ENCODE peak calls at places on chromosome 4, in four cellular contexts. One of them, this sample, is unnamed.

GRCh38 chr4:112854420-112854819 is 195.0 kb upstream of the ANK2 start:
- DNase-seq in aorta: no peak
- DNase-seq in H7: no peak
- DNase-seq in CD8-positive, alpha-beta memory T cell: no peak
- DNase-seq in this sample: no peak

GRCh38 chr4:173168396-173169177 is at the start of gene GALNT7:
- DNase-seq in aorta: peak; percentile 81
- DNase-seq in H7: peak; percentile 95
- DNase-seq in CD8-positive, alpha-beta memory T cell: peak; percentile 55
- DNase-seq in this sample: peak; percentile 53

GRCh38 chr4:151325320-151326246 is at the start of gene SH3D19:
- DNase-seq in aorta: peak; percentile 78
- DNase-seq in H7: peak; percentile 80
- DNase-seq in CD8-positive, alpha-beta memory T cell: no peak
- DNase-seq in this sample: peak; percentile 63

GRCh38 chr4:31328921-31329320 is 608.8 kb downstream of the PCDH7 start:
- DNase-seq in aorta: no peak
- DNase-seq in H7: no peak
- DNase-seq in CD8-positive, alpha-beta memory T cell: no peak
- DNase-seq in this sample: peak; percentile 12

GRCh38 chr4:174423257-174423944 is 98.9 kb downstream of the HPGD start:
- DNase-seq in aorta: peak; percentile 51
- DNase-seq in H7: no peak
- DNase-seq in CD8-positive, alpha-beta memory T cell: no peak
- DNase-seq in this sample: peak; percentile 76

GRCh38 chr4:123826896-123827295 is 430.3 kb downstream of the SPRY1 start:
- DNase-seq in aorta: no peak
- DNase-seq in H7: no peak
- DNase-seq in CD8-positive, alpha-beta memory T cell: no peak
- DNase-seq in this sample: peak; percentile 94

GRCh38 chr4:161336621-161337020 is 827.2 kb downstream of the FSTL5 start:
- DNase-seq in aorta: no peak
- DNase-seq in H7: no peak
- DNase-seq in CD8-positive, alpha-beta memory T cell: no peak
- DNase-seq in this sample: no peak

GRCh38 chr4:119525771-119526712 is 102.6 kb downstream of the PDE5A start:
- DNase-seq in aorta: no peak
- DNase-seq in H7: no peak
- DNase-seq in CD8-positive, alpha-beta memory T cell: no peak
- DNase-seq in this sample: no peak

GRCh38 chr4:15003441-15003890 is 1.2 kb downstream of the CPEB2 start:
- DNase-seq in aorta: peak; percentile 75
- DNase-seq in H7: peak; percentile 74
- DNase-seq in CD8-positive, alpha-beta memory T cell: peak; percentile 66
- DNase-seq in this sample: peak; percentile 52

GRCh38 chr4:140251566-140251965 is 97.6 kb upstream of the MAML3 start:
- DNase-seq in aorta: no peak
- DNase-seq in H7: no peak
- DNase-seq in CD8-positive, alpha-beta memory T cell: no peak
- DNase-seq in this sample: no peak

GRCh38 chr4:128858875-128859696 is 49.6 kb downstream of the JADE1 start:
- DNase-seq in aorta: peak; percentile 56
- DNase-seq in H7: no peak
- DNase-seq in CD8-positive, alpha-beta memory T cell: no peak
- DNase-seq in this sample: peak; percentile 88

GRCh38 chr4:17173300-17173699 is 274.9 kb upstream of the LDB2 start:
- DNase-seq in aorta: no peak
- DNase-seq in H7: peak; percentile 52
- DNase-seq in CD8-positive, alpha-beta memory T cell: no peak
- DNase-seq in this sample: no peak

GRCh38 chr4:28357985-28358384 is 1497.3 kb downstream of the STIM2 start:
- DNase-seq in aorta: no peak
- DNase-seq in H7: peak; percentile 1
- DNase-seq in CD8-positive, alpha-beta memory T cell: no peak
- DNase-seq in this sample: peak; percentile 37

GRCh38 chr4:25378130-25378743 is 1.2 kb downstream of the ANAPC4 start:
- DNase-seq in aorta: no peak
- DNase-seq in H7: peak; percentile 29
- DNase-seq in CD8-positive, alpha-beta memory T cell: no peak
- DNase-seq in this sample: no peak

GRCh38 chr4:76960014-76960413 is 10.5 kb downstream of the SEPTIN11 start:
- DNase-seq in aorta: no peak
- DNase-seq in H7: no peak
- DNase-seq in CD8-positive, alpha-beta memory T cell: no peak
- DNase-seq in this sample: no peak

GRCh38 chr4:52578951-52579350 is 80.2 kb downstream of the USP46 start:
- DNase-seq in aorta: no peak
- DNase-seq in H7: no peak
- DNase-seq in CD8-positive, alpha-beta memory T cell: no peak
- DNase-seq in this sample: no peak

GRCh38 chr4:41209187-41209586 is 5.2 kb downstream of the APBB2 start:
- DNase-seq in aorta: peak; percentile 53
- DNase-seq in H7: no peak
- DNase-seq in CD8-positive, alpha-beta memory T cell: no peak
- DNase-seq in this sample: peak; percentile 32

GRCh38 chr4:104493071-104493831 is 1.4 kb downstream of the CXXC4 start:
- DNase-seq in aorta: no peak
- DNase-seq in H7: peak; percentile 9
- DNase-seq in CD8-positive, alpha-beta memory T cell: no peak
- DNase-seq in this sample: no peak

GRCh38 chr4:67871867-67872266 is 11.9 kb downstream of the TMPRSS11D start:
- DNase-seq in aorta: no peak
- DNase-seq in H7: peak; percentile 27
- DNase-seq in CD8-positive, alpha-beta memory T cell: no peak
- DNase-seq in this sample: peak; percentile 69

GRCh38 chr4:609400-610050 is 15.8 kb upstream of the PDE6B start:
- DNase-seq in aorta: no peak
- DNase-seq in H7: peak; percentile 55
- DNase-seq in CD8-positive, alpha-beta memory T cell: no peak
- DNase-seq in this sample: no peak

GRCh38 chr4:155426953-155427352 is 50.2 kb upstream of the MAP9 start:
- DNase-seq in aorta: no peak
- DNase-seq in H7: peak; percentile 50
- DNase-seq in CD8-positive, alpha-beta memory T cell: no peak
- DNase-seq in this sample: no peak

GRCh38 chr4:122898370-122899150 is 23.8 kb downstream of the NUDT6 start:
- DNase-seq in aorta: no peak
- DNase-seq in H7: no peak
- DNase-seq in CD8-positive, alpha-beta memory T cell: no peak
- DNase-seq in this sample: peak; percentile 96

GRCh38 chr4:94491322-94491721 is 39.6 kb downstream of the PDLIM5 start:
- DNase-seq in aorta: no peak
- DNase-seq in H7: no peak
- DNase-seq in CD8-positive, alpha-beta memory T cell: no peak
- DNase-seq in this sample: peak; percentile 37

GRCh38 chr4:149164282-149164681 is 651.4 kb downstream of the IQCM start:
- DNase-seq in aorta: no peak
- DNase-seq in H7: peak; percentile 12
- DNase-seq in CD8-positive, alpha-beta memory T cell: no peak
- DNase-seq in this sample: peak; percentile 65

GRCh38 chr4:159563257-159563656 is 460.4 kb downstream of the RAPGEF2 start:
- DNase-seq in aorta: no peak
- DNase-seq in H7: no peak
- DNase-seq in CD8-positive, alpha-beta memory T cell: no peak
- DNase-seq in this sample: no peak

GRCh38 chr4:152224872-152225420 is 310.9 kb downstream of the FBXW7 start:
- DNase-seq in aorta: no peak
- DNase-seq in H7: no peak
- DNase-seq in CD8-positive, alpha-beta memory T cell: no peak
- DNase-seq in this sample: no peak

GRCh38 chr4:121822796-121823504 is 733 bp downstream of the CCNA2 start:
- DNase-seq in aorta: no peak
- DNase-seq in H7: peak; percentile 33
- DNase-seq in CD8-positive, alpha-beta memory T cell: peak; percentile 13
- DNase-seq in this sample: peak; percentile 30